ENCODE peak calls at places on chromosomes 3 and 15, in nine cellular contexts. I is SW480, M is mucosa of gallbladder, G is chondrocyte, X is B cell, N is T-helper 1 cell, J is H7, U is mesothelial cell of epicardium, Y is foreskin fibroblast. W is an unnamed sample.

GRCh38 chr15:73794501-73795133 is 41.5 kb upstream of the INSYN1 start:
- DNase-seq in I (no peak), M (no peak), G (no peak), X (no peak), N (no peak), J (no peak), U (no peak), Y (peak; percentile 14), W (no peak)

GRCh38 chr15:66089049-66089448 is 164.5 kb downstream of the MEGF11 start:
- DNase-seq in I (no peak), M (no peak), G (peak; percentile 33), X (no peak), N (no peak), J (no peak), U (no peak), Y (no peak), W (no peak)

GRCh38 chr15:28904541-28905303 is 18.9 kb downstream of the APBA2 start:
- DNase-seq in I (no peak), M (no peak), G (peak; percentile 48), X (no peak), N (no peak), J (no peak), U (no peak), Y (no peak), W (no peak)

GRCh38 chr3:140843656-140844055 is 98.0 kb upstream of the SLC25A36 start:
- DNase-seq in I (no peak), M (no peak), G (no peak), X (no peak), N (no peak), J (no peak), U (no peak), Y (no peak), W (no peak)

GRCh38 chr3:71688121-71688520 is 37.1 kb downstream of the EIF4E3 start:
- DNase-seq in I (no peak), M (no peak), G (no peak), X (no peak), N (no peak), J (no peak), U (no peak), Y (no peak), W (no peak)

GRCh38 chr3:22986958-22987357 is 216.2 kb upstream of the UBE2E2 start:
- DNase-seq in I (no peak), M (no peak), G (no peak), X (no peak), N (no peak), J (no peak), U (no peak), Y (no peak), W (no peak)

GRCh38 chr3:12187448-12188327 is 29.0 kb upstream of the TIMP4 start:
- DNase-seq in I (no peak), M (no peak), G (no peak), X (peak; percentile 43), N (no peak), J (no peak), U (no peak), Y (no peak), W (peak; percentile 71)

GRCh38 chr15:45378149-45378912 is at the start of gene GATM:
- DNase-seq in I (peak; percentile 45), M (peak; percentile 66), G (peak; percentile 86), X (peak; percentile 82), N (peak; percentile 24), J (peak; percentile 92), U (peak; percentile 77), Y (peak; percentile 75), W (peak; percentile 58)

GRCh38 chr15:22861151-22861550 is 22.7 kb downstream of the NIPA2 start:
- DNase-seq in I (no peak), M (no peak), G (no peak), X (no peak), N (no peak), J (no peak), U (no peak), Y (no peak), W (no peak)

GRCh38 chr15:26628071-26628470 is 144.8 kb downstream of the GABRB3 start:
- DNase-seq in I (no peak), M (peak; percentile 14), G (no peak), X (no peak), N (no peak), J (no peak), U (no peak), Y (no peak), W (no peak)

GRCh38 chr15:80246425-80246894 is 5.6 kb downstream of the CTXND1 start:
- DNase-seq in I (no peak), M (no peak), G (no peak), X (no peak), N (no peak), J (no peak), U (no peak), Y (no peak), W (no peak)

GRCh38 chr15:26082833-26083174 is 219.7 kb upstream of the ATP10A start:
- DNase-seq in I (peak; percentile 28), M (no peak), G (no peak), X (no peak), N (no peak), J (no peak), U (no peak), Y (no peak), W (no peak)

GRCh38 chr15:47409601-47410000 is 307.7 kb upstream of the SEMA6D start:
- DNase-seq in I (peak; percentile 11), M (no peak), G (no peak), X (no peak), N (no peak), J (no peak), U (no peak), Y (no peak), W (no peak)

GRCh38 chr3:133995264-133995663 is 34.5 kb downstream of the SLCO2A1 start:
- DNase-seq in I (no peak), M (no peak), G (no peak), X (no peak), N (no peak), J (no peak), U (no peak), Y (no peak), W (no peak)

GRCh38 chr3:177479630-177480029 is 282.3 kb upstream of the TBL1XR1 start:
- DNase-seq in I (no peak), M (no peak), G (no peak), X (no peak), N (no peak), J (no peak), U (no peak), Y (no peak), W (no peak)

GRCh38 chr3:58038675-58039302 is 30.6 kb downstream of the FLNB start:
- DNase-seq in I (no peak), M (no peak), G (no peak), X (no peak), N (no peak), J (no peak), U (no peak), Y (no peak), W (no peak)

GRCh38 chr15:66964791-66965190 is 100.6 kb upstream of the SMAD3 start:
- DNase-seq in I (no peak), M (no peak), G (no peak), X (no peak), N (no peak), J (no peak), U (no peak), Y (no peak), W (no peak)

GRCh38 chr3:174202561-174202960 is 656.6 kb upstream of the NAALADL2 start:
- DNase-seq in I (no peak), M (no peak), G (no peak), X (no peak), N (no peak), J (no peak), U (no peak), Y (no peak), W (no peak)

GRCh38 chr3:172189213-172189612 is 149.8 kb downstream of the FNDC3B start:
- DNase-seq in I (no peak), M (no peak), G (no peak), X (no peak), N (no peak), J (no peak), U (no peak), Y (no peak), W (no peak)

GRCh38 chr15:40280260-40281056 is 2.4 kb downstream of the ANKRD63 start:
- DNase-seq in I (no peak), M (no peak), G (no peak), X (no peak), N (no peak), J (peak; percentile 84), U (no peak), Y (no peak), W (no peak)

GRCh38 chr3:61663728-61664492 is 102.5 kb downstream of the PTPRG start:
- DNase-seq in I (peak; percentile 41), M (no peak), G (no peak), X (no peak), N (no peak), J (peak; percentile 57), U (no peak), Y (peak; percentile 94), W (peak; percentile 79)

GRCh38 chr15:76529911-76530310 is 193.3 kb downstream of the ISL2 start:
- DNase-seq in I (no peak), M (no peak), G (no peak), X (no peak), N (no peak), J (no peak), U (no peak), Y (peak; percentile 4), W (no peak)

GRCh38 chr15:88300861-88301260 is 44.3 kb upstream of the NTRK3 start:
- DNase-seq in I (no peak), M (no peak), G (no peak), X (no peak), N (no peak), J (peak; percentile 9), U (no peak), Y (no peak), W (no peak)

GRCh38 chr3:59451800-59452741 is 402.2 kb upstream of the CFAP20DC start:
- DNase-seq in I (peak; percentile 11), M (no peak), G (no peak), X (no peak), N (peak; percentile 3), J (no peak), U (no peak), Y (no peak), W (no peak)

GRCh38 chr15:95760508-95760907 is 570.0 kb upstream of the NR2F2 start:
- DNase-seq in I (no peak), M (no peak), G (no peak), X (no peak), N (no peak), J (peak; percentile 19), U (no peak), Y (peak; percentile 4), W (no peak)

GRCh38 chr3:116916836-116917235 is 207.3 kb downstream of the TUSC7 start:
- DNase-seq in I (no peak), M (no peak), G (no peak), X (no peak), N (no peak), J (no peak), U (no peak), Y (no peak), W (no peak)

GRCh38 chr3:101532783-101533602 is 20.0 kb upstream of the SENP7 start:
- DNase-seq in I (no peak), M (no peak), G (no peak), X (no peak), N (no peak), J (no peak), U (no peak), Y (no peak), W (no peak)

GRCh38 chr3:12553921-12554391 is 2.9 kb upstream of the MKRN2 start:
- DNase-seq in I (peak; percentile 36), M (no peak), G (no peak), X (peak; percentile 27), N (no peak), J (peak; percentile 49), U (no peak), Y (no peak), W (peak; percentile 6)

GRCh38 chr3:25582242-25582641 is 82.5 kb downstream of the TOP2B start:
- DNase-seq in I (no peak), M (no peak), G (no peak), X (no peak), N (no peak), J (no peak), U (no peak), Y (peak; percentile 86), W (peak; percentile 83)

GRCh38 chr15:48411971-48412591 is 80.9 kb downstream of the DUT start:
- DNase-seq in I (no peak), M (no peak), G (no peak), X (no peak), N (no peak), J (no peak), U (no peak), Y (no peak), W (no peak)

GRCh38 chr3:54830658-54831057 is 97.2 kb downstream of the LRTM1 start:
- DNase-seq in I (peak; percentile 30), M (no peak), G (no peak), X (peak; percentile 4), N (no peak), J (peak; percentile 50), U (no peak), Y (no peak), W (no peak)

W was measured in PC-9.